ENCODE peak calls at places on chromosome 13, in four cellular contexts. I is NCI-H1417; B is activated T-cell treated with anti-CD3 and anti-CD28 coated beads, Interleukin-2, amount 50 U/mL, for 24 hours; T is OCI-LY7. C is an unnamed sample.

GRCh38 chr13:35699805-35700204 is 223.3 kb upstream of the MAB21L1 start:
- DNase-seq in B (no peak), T (no peak), I (no peak), C (peak; percentile 26)

GRCh38 chr13:50127726-50128291 is 112.6 kb downstream of the KCNRG start:
- DNase-seq in I (no peak), B (peak; percentile 42), T (no peak), C (no peak)

GRCh38 chr13:33152389-33152788 is 133.2 kb downstream of the STARD13 start:
- DNase-seq in B (no peak), T (no peak), I (no peak), C (no peak)

GRCh38 chr13:30453727-30454126 is 12.0 kb downstream of the HMGB1 start:
- DNase-seq in T (peak; percentile 60), I (no peak), B (no peak), C (peak; percentile 53)

GRCh38 chr13:100214886-100215285 is 126.0 kb downstream of the PCCA start:
- DNase-seq in T (no peak), I (no peak), B (no peak), C (peak; percentile 35)

GRCh38 chr13:75050419-75051066 is 431.4 kb downstream of the TBC1D4 start:
- DNase-seq in B (no peak), I (no peak), T (no peak), C (no peak)

GRCh38 chr13:94858856-94859811 is 146.8 kb upstream of the SOX21 start:
- DNase-seq in T (no peak), B (no peak), I (no peak), C (no peak)

GRCh38 chr13:50740052-50740741 is 103.3 kb downstream of the DLEU7 start:
- DNase-seq in B (no peak), I (no peak), T (no peak), C (no peak)

GRCh38 chr13:51317262-51317661 is 22.2 kb upstream of the SERPINE3 start:
- DNase-seq in I (no peak), T (no peak), B (no peak), C (peak; percentile 76)

GRCh38 chr13:111387945-111388600 is 67.6 kb downstream of the TEX29 start:
- DNase-seq in I (no peak), B (peak; percentile 18), T (no peak), C (no peak)

GRCh38 chr13:41596190-41596589 is 138.8 kb downstream of the RGCC start:
- DNase-seq in T (peak; percentile 30), B (no peak), I (no peak), C (no peak)

GRCh38 chr13:21476893-21477472 is 17.9 kb upstream of the ZDHHC20 start:
- DNase-seq in T (peak; percentile 81), I (peak; percentile 59), B (peak; percentile 84), C (peak; percentile 85)

GRCh38 chr13:43915451-43915850 is 35.7 kb downstream of the LACC1 start:
- DNase-seq in T (no peak), I (no peak), B (no peak), C (no peak)

GRCh38 chr13:75635101-75635620 is 969 bp upstream of the LMO7 start:
- DNase-seq in T (no peak), I (no peak), B (no peak), C (no peak)

GRCh38 chr13:98565726-98566577 is 11.0 kb downstream of the STK24 start:
- DNase-seq in B (no peak), I (no peak), T (peak; percentile 19), C (no peak)

GRCh38 chr13:40982772-40983171 is 36.3 kb downstream of the ELF1 start:
- DNase-seq in B (no peak), I (no peak), T (peak; percentile 85), C (no peak)